ENCODE peak calls at places on chromosomes 16 and 17, in ten cellular contexts. L, Z, J, V, D, G, Y, A, E and I are unnamed samples.

GRCh38 chr16:66612422-66612821 is 7.9 kb downstream of the CMTM3 start:
- DNase-seq in L (no peak), Z (no peak), J (no peak), V (no peak), D (no peak), G (no peak), Y (no peak), A (no peak), E (no peak), I (no peak)

GRCh38 chr16:56847173-56847948 is 17.6 kb upstream of the SLC12A3 start:
- DNase-seq in L (no peak), Z (peak), J (no peak), V (no peak), D (no peak), G (no peak), Y (no peak), A (no peak), E (no peak), I (no peak)

GRCh38 chr17:61816538-61816937 is 46.8 kb downstream of the BRIP1 start:
- DNase-seq in L (no peak), Z (no peak), J (no peak), V (no peak), D (no peak), G (no peak), Y (no peak), A (no peak), E (peak), I (no peak)

GRCh38 chr16:58464047-58464915 is 35.7 kb upstream of the NDRG4 start:
- DNase-seq in L (no peak), Z (no peak), J (no peak), V (no peak), D (no peak), G (no peak), Y (peak), A (peak), E (no peak), I (no peak)

GRCh38 chr17:36792849-36793248 is 144.4 kb upstream of the LHX1 start:
- DNase-seq in L (no peak), Z (no peak), J (no peak), V (no peak), D (no peak), G (no peak), Y (peak), A (no peak), E (no peak), I (no peak)

GRCh38 chr16:23742761-23743160 is 12.1 kb upstream of the CHP2 start:
- DNase-seq in L (no peak), Z (no peak), J (no peak), V (no peak), D (no peak), G (no peak), Y (no peak), A (no peak), E (peak), I (no peak)

GRCh38 chr16:15970202-15970601 is 20.8 kb downstream of the ABCC1 start:
- DNase-seq in L (no peak), Z (no peak), J (no peak), V (no peak), D (no peak), G (no peak), Y (peak), A (no peak), E (peak), I (no peak)

GRCh38 chr17:50027639-50028206 is 28.2 kb upstream of the ITGA3 start:
- DNase-seq in L (peak), Z (no peak), J (peak), V (peak), D (no peak), G (peak), Y (peak), A (peak), E (peak), I (peak)

GRCh38 chr16:78503501-78504110 is 404.2 kb downstream of the WWOX start:
- DNase-seq in L (peak), Z (peak), J (peak), V (no peak), D (no peak), G (peak), Y (peak), A (peak), E (peak), I (no peak)

GRCh38 chr17:67746704-67747571 is 29.2 kb downstream of the NOL11 start:
- DNase-seq in L (no peak), Z (no peak), J (no peak), V (no peak), D (no peak), G (no peak), Y (no peak), A (no peak), E (no peak), I (peak)

GRCh38 chr16:73389075-73389474 is 341.1 kb upstream of the ZFHX3 start:
- DNase-seq in L (no peak), Z (no peak), J (no peak), V (no peak), D (no peak), G (no peak), Y (no peak), A (no peak), E (no peak), I (no peak)

GRCh38 chr17:51372345-51373004 is 112.1 kb downstream of the UTP18 start:
- DNase-seq in L (peak), Z (peak), J (peak), V (no peak), D (no peak), G (no peak), Y (peak), A (no peak), E (peak), I (no peak)

GRCh38 chr16:83393196-83393981 is 414.4 kb upstream of the HSBP1 start:
- DNase-seq in L (no peak), Z (no peak), J (peak), V (peak), D (no peak), G (no peak), Y (no peak), A (no peak), E (no peak), I (no peak)

GRCh38 chr16:73265124-73265838 is 217.4 kb upstream of the ZFHX3 start:
- DNase-seq in L (no peak), Z (no peak), J (no peak), V (no peak), D (no peak), G (no peak), Y (peak), A (no peak), E (no peak), I (no peak)

GRCh38 chr17:4276514-4276913 is 12.7 kb upstream of the ANKFY1 start:
- DNase-seq in L (no peak), Z (no peak), J (peak), V (no peak), D (no peak), G (no peak), Y (no peak), A (no peak), E (no peak), I (no peak)

GRCh38 chr17:30917050-30917449 is 4.7 kb upstream of the ADAP2 start:
- DNase-seq in L (no peak), Z (no peak), J (no peak), V (no peak), D (no peak), G (no peak), Y (no peak), A (no peak), E (no peak), I (no peak)

GRCh38 chr17:76537288-76537577 is 276 bp downstream of the CYGB start:
- DNase-seq in L (no peak), Z (no peak), J (peak), V (peak), D (no peak), G (no peak), Y (no peak), A (peak), E (no peak), I (no peak)

GRCh38 chr17:76534831-76535732 is 2.4 kb downstream of the CYGB start:
- DNase-seq in L (no peak), Z (no peak), J (no peak), V (peak), D (no peak), G (no peak), Y (no peak), A (no peak), E (no peak), I (no peak)

GRCh38 chr16:88334517-88335149 is 48.1 kb upstream of the ZNF469 start:
- DNase-seq in L (no peak), Z (no peak), J (no peak), V (no peak), D (no peak), G (no peak), Y (no peak), A (no peak), E (no peak), I (no peak)

GRCh38 chr16:87017388-87018012 is 299.7 kb downstream of the C16orf95 start:
- DNase-seq in L (peak), Z (peak), J (peak), V (no peak), D (no peak), G (peak), Y (peak), A (no peak), E (peak), I (no peak)

GRCh38 chr17:4206945-4207344 is 56.8 kb downstream of the ANKFY1 start:
- DNase-seq in L (no peak), Z (no peak), J (no peak), V (no peak), D (no peak), G (no peak), Y (no peak), A (no peak), E (no peak), I (no peak)

GRCh38 chr17:1229354-1229890 is 40.8 kb upstream of the BHLHA9 start:
- DNase-seq in L (peak), Z (peak), J (no peak), V (no peak), D (peak), G (peak), Y (peak), A (peak), E (no peak), I (no peak)

GRCh38 chr16:88472637-88473205 is 19.6 kb downstream of the ZFPM1 start:
- DNase-seq in L (no peak), Z (no peak), J (no peak), V (no peak), D (no peak), G (no peak), Y (no peak), A (no peak), E (no peak), I (no peak)

GRCh38 chr16:48963306-48963705 is 318.3 kb downstream of the CBLN1 start:
- DNase-seq in L (no peak), Z (no peak), J (peak), V (no peak), D (no peak), G (no peak), Y (no peak), A (no peak), E (peak), I (no peak)

GRCh38 chr17:45775148-45775547 is 9.0 kb upstream of the CRHR1 start:
- DNase-seq in L (no peak), Z (no peak), J (no peak), V (no peak), D (no peak), G (no peak), Y (no peak), A (no peak), E (no peak), I (no peak)

GRCh38 chr16:69494993-69495392 is 70.6 kb downstream of the CYB5B start:
- DNase-seq in L (no peak), Z (peak), J (no peak), V (no peak), D (no peak), G (no peak), Y (peak), A (no peak), E (no peak), I (no peak)

GRCh38 chr16:66751135-66751991 is at the start of gene DYNC1LI2:
- DNase-seq in L (peak), Z (peak), J (peak), V (peak), D (peak), G (peak), Y (peak), A (peak), E (peak), I (peak)

GRCh38 chr17:14429084-14429483 is 128.2 kb downstream of the HS3ST3B1 start:
- DNase-seq in L (no peak), Z (no peak), J (no peak), V (no peak), D (no peak), G (no peak), Y (no peak), A (no peak), E (no peak), I (no peak)

GRCh38 chr16:13984794-13985193 is 64.8 kb downstream of the ERCC4 start:
- DNase-seq in L (no peak), Z (no peak), J (no peak), V (no peak), D (no peak), G (no peak), Y (no peak), A (no peak), E (no peak), I (no peak)

GRCh38 chr17:39739020-39739884 is 1.5 kb downstream of the GRB7 start:
- DNase-seq in L (peak), Z (peak), J (peak), V (no peak), D (no peak), G (no peak), Y (peak), A (peak), E (peak), I (no peak)

GRCh38 chr16:24235806-24236205 is 20.3 kb upstream of the CACNG3 start:
- DNase-seq in L (no peak), Z (no peak), J (no peak), V (no peak), D (no peak), G (no peak), Y (no peak), A (no peak), E (no peak), I (no peak)

GRCh38 chr16:16884451-16884850 is 505.5 kb downstream of the NPIPA7 start:
- DNase-seq in L (no peak), Z (no peak), J (no peak), V (no peak), D (no peak), G (no peak), Y (no peak), A (no peak), E (no peak), I (peak)

GRCh38 chr16:67150058-67150832 is 553 bp downstream of the B3GNT9 start:
- DNase-seq in L (peak), Z (peak), J (peak), V (peak), D (no peak), G (peak), Y (peak), A (no peak), E (peak), I (no peak)

GRCh38 chr17:35612924-35613521 is 25.9 kb downstream of the AP2B1 start:
- DNase-seq in L (no peak), Z (no peak), J (peak), V (no peak), D (peak), G (no peak), Y (peak), A (peak), E (peak), I (no peak)

GRCh38 chr16:66474750-66475199 is 47.7 kb downstream of the BEAN1 start:
- DNase-seq in L (no peak), Z (no peak), J (no peak), V (no peak), D (no peak), G (peak), Y (peak), A (no peak), E (no peak), I (peak)

GRCh38 chr16:64982581-64982980 is 139.3 kb downstream of the CDH11 start:
- DNase-seq in L (no peak), Z (no peak), J (peak), V (no peak), D (no peak), G (no peak), Y (no peak), A (no peak), E (no peak), I (no peak)

GRCh38 chr16:64983226-64983625 is 138.6 kb downstream of the CDH11 start:
- DNase-seq in L (no peak), Z (no peak), J (peak), V (no peak), D (no peak), G (no peak), Y (no peak), A (no peak), E (no peak), I (no peak)

GRCh38 chr16:64989050-64989449 is 132.8 kb downstream of the CDH11 start:
- DNase-seq in L (no peak), Z (no peak), J (no peak), V (no peak), D (no peak), G (no peak), Y (no peak), A (no peak), E (no peak), I (no peak)

GRCh38 chr16:64981568-64982281 is 140.1 kb downstream of the CDH11 start:
- DNase-seq in L (no peak), Z (no peak), J (no peak), V (no peak), D (no peak), G (no peak), Y (no peak), A (no peak), E (no peak), I (no peak)

GRCh38 chr16:64983983-64984382 is 137.9 kb downstream of the CDH11 start:
- DNase-seq in L (no peak), Z (peak), J (peak), V (no peak), D (no peak), G (no peak), Y (peak), A (no peak), E (peak), I (peak)
- TF ChIP-seq CTCF in L (peak), Z (peak), J (peak), V (no peak), D (no peak), G (no peak), Y (peak), A (no peak), E (peak), I (peak)

GRCh38 chr16:85206472-85207356 is 94.4 kb upstream of the CIBAR2 start:
- DNase-seq in L (no peak), Z (no peak), J (no peak), V (no peak), D (no peak), G (peak), Y (peak), A (peak), E (no peak), I (no peak)

GRCh38 chr16:85205747-85206471 is 93.6 kb upstream of the CIBAR2 start:
- DNase-seq in L (no peak), Z (no peak), J (no peak), V (no peak), D (no peak), G (no peak), Y (no peak), A (no peak), E (peak), I (no peak)

GRCh38 chr16:85202631-85203461 is 90.6 kb upstream of the CIBAR2 start:
- DNase-seq in L (no peak), Z (no peak), J (peak), V (peak), D (no peak), G (peak), Y (peak), A (peak), E (no peak), I (peak)

GRCh38 chr16:85203462-85203813 is 91.2 kb upstream of the CIBAR2 start:
- DNase-seq in L (no peak), Z (no peak), J (no peak), V (no peak), D (no peak), G (no peak), Y (no peak), A (no peak), E (peak), I (no peak)

GRCh38 chr16:85204242-85205010 is 92.2 kb upstream of the CIBAR2 start:
- DNase-seq in L (no peak), Z (no peak), J (peak), V (no peak), D (no peak), G (no peak), Y (no peak), A (no peak), E (peak), I (no peak)
- TF ChIP-seq CTCF in L (no peak), Z (no peak), J (no peak), V (no peak), D (no peak), G (no peak), Y (no peak), A (no peak), E (no peak), I (no peak)

GRCh38 chr17:7484067-7484963 is at the start of gene POLR2A:
- DNase-seq in L (peak), Z (peak), J (peak), V (peak), D (peak), G (peak), Y (peak), A (peak), E (peak), I (peak)
- TF ChIP-seq CTCF in L (no peak), Z (no peak), J (no peak), V (no peak), D (no peak), G (no peak), Y (no peak), A (no peak), E (no peak), I (no peak)

DNA sequence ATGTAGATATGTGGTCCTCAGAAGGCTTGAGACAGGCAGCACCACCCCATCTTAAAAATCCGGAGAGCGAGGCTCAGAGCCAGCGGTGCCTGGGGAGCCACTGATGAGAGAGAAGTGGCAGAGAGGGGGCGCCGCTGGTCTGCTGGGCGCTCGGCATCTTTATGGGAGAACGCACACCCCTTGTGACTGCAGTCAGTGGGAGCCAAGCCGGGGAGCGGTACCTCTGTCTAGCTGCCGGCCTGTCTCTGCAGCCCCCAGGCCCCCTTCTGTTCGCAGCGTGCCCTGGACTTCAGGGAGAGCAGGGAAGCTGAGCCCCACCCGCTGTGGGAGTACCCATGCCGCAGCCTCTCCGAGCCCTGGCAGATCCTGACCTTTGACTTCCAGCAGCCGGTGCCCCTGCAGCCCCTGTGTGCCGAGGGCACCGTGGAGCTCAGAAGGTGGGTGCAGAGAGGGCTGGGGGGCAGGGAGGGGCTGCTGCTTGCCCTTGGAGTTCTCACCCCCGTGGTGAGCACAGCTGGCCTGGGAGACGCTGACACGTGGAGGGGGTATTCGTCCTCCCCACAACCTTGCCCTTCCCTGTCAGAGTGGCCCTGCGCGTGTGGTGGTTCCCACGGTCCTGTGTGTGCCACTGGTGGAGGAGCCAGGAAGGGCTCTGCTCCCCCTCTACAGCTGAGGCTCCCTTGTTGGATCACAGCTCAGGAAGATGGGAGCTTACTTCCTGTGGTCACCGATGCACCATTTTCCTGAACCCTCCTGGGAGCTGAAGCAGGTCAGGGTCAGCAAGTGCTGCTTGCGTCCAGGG is 44.8 kb downstream of the PRMT7 start:
- DNase-seq in L (no peak), Z (no peak), J (no peak), V (no peak), D (no peak), G (no peak), Y (peak), A (no peak), E (no peak), I (no peak)
- TF ChIP-seq CTCF in L (no peak), Z (no peak), J (no peak), V (no peak), D (no peak), G (no peak), Y (peak), A (no peak), E (no peak), I (peak)

GRCh38 chr17:38568274-38568673 is 37.5 kb downstream of the SRCIN1 start:
- DNase-seq in L (no peak), Z (no peak), J (no peak), V (no peak), D (no peak), G (no peak), Y (peak), A (no peak), E (no peak), I (no peak)
- TF ChIP-seq CTCF in L (no peak), Z (no peak), J (no peak), V (no peak), D (no peak), G (no peak), Y (peak), A (no peak), E (no peak), I (no peak)

DNA sequence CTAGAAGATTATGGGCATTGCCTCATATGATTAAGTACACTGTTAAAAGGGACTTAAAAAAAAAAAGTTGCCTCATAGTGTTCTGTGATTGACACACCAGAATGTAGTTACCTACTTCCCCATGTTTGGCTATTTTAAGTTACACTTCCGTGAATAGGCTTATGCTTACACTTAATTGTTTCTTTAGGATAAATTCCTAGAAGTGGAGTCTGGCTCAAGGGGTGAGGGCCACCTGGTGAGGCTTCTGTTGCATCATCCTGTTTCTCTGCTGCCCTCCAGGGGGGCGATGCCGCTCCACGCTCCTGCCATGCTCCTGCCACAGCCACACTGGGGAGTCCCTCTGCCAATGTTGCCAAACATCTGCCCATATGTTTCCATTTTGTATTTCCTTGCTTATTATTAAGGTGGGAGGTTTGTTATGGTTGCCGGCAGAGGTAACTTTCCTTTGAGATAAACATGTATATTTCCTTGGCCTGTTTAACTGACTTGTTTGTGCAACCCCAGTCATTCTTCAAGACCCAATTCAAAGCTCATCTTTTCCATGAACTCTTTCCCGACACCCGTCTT is 73.1 kb downstream of the KSR1 start:
- DNase-seq in L (no peak), Z (no peak), J (no peak), V (no peak), D (no peak), G (peak), Y (no peak), A (no peak), E (peak), I (no peak)
- TF ChIP-seq CTCF in L (peak), Z (no peak), J (no peak), V (no peak), D (no peak), G (no peak), Y (no peak), A (no peak), E (no peak), I (no peak)